ENCODE peak calls at places on chromosomes 13 and 19, in four cellular contexts. V is hypothalamus, S is HEK293T, E is NCI-H2081. D is an unnamed sample.

GRCh38 chr13:74067818-74068217 is 66.4 kb downstream of the KLF12 start:
- DNase-seq in V (no peak), S (no peak), E (no peak), D (no peak)

GRCh38 chr19:17706750-17707181 is 12.5 kb upstream of the MAP1S start:
- DNase-seq in V (peak; percentile 55), S (peak; percentile 60), E (no peak), D (peak; percentile 16)

GRCh38 chr13:50715402-50716146 is 127.9 kb downstream of the DLEU7 start:
- DNase-seq in V (peak; percentile 13), S (no peak), E (no peak), D (no peak)

GRCh38 chr13:30145709-30146367 is 161.5 kb downstream of the KATNAL1 start:
- DNase-seq in V (no peak), S (no peak), E (no peak), D (no peak)

GRCh38 chr19:18310118-18310909 is 12.6 kb downstream of the LSM4 start:
- DNase-seq in V (no peak), S (no peak), E (no peak), D (no peak)

GRCh38 chr19:35490364-35490763 is at the start of gene KRTDAP:
- DNase-seq in V (no peak), S (no peak), E (no peak), D (no peak)

GRCh38 chr19:56087647-56088346 is 33.3 kb downstream of the ZNF787 start:
- DNase-seq in V (no peak), S (no peak), E (no peak), D (no peak)

GRCh38 chr19:799076-799881 is 2.0 kb downstream of the PTBP1 start:
- DNase-seq in V (no peak), S (no peak), E (no peak), D (peak; percentile 47)

GRCh38 chr13:36601186-36601585 is 72.6 kb upstream of the SERTM1 start:
- DNase-seq in V (no peak), S (no peak), E (no peak), D (peak; percentile 3)

D was measured in astrocyte of the spinal cord.